ENCODE peak calls at places on chromosomes 13 and 19, in five cellular contexts. J is cardiac muscle cell, P is neural progenitor cell, E is pancreas, T is PC-3. O is an unnamed sample.

GRCh38 chr13:103531278-103531677 is 465.1 kb upstream of the SLC10A2 start:
- DNase-seq in T (no peak), J (no peak), P (no peak), E (no peak), O (no peak)

GRCh38 chr13:108200781-108201398 is 14.4 kb downstream of the LIG4 start:
- DNase-seq in J (no peak), P (no peak), T (peak), E (no peak), O (peak)

GRCh38 chr13:111962431-111962891 is 104.5 kb upstream of the SOX1 start:
- DNase-seq in P (no peak), E (no peak), J (no peak), T (peak), O (no peak)

GRCh38 chr19:51124729-51125128 is at the start of gene SIGLEC9:
- DNase-seq in T (no peak), E (no peak), J (no peak), P (no peak), O (no peak)

GRCh38 chr13:39039033-39039432 is 777 bp downstream of the NHLRC3 start:
- DNase-seq in P (no peak), J (no peak), T (no peak), E (no peak), O (no peak)

GRCh38 chr19:42273407-42274064 is 4.5 kb downstream of the CIC start:
- DNase-seq in T (no peak), E (no peak), J (no peak), P (no peak), O (no peak)

GRCh38 chr13:45623516-45624090 is 8.1 kb upstream of the ERICH6B start:
- DNase-seq in T (peak), J (peak), E (no peak), P (peak), O (no peak)

GRCh38 chr19:45598267-45599011 is 3.6 kb downstream of the GPR4 start:
- DNase-seq in P (no peak), T (peak), E (no peak), J (peak), O (no peak)

GRCh38 chr13:34867590-34867989 is 74.5 kb upstream of the NBEA start:
- DNase-seq in P (no peak), T (peak), J (peak), E (no peak), O (peak)

GRCh38 chr19:11203194-11204075 is 6.1 kb upstream of the KANK2 start:
- DNase-seq in E (peak), J (peak), P (peak), T (peak), O (peak)

GRCh38 chr19:14470031-14470876 is 4.9 kb downstream of the PTGER1 start:
- DNase-seq in P (no peak), T (no peak), E (no peak), J (no peak), O (no peak)

GRCh38 chr19:47037766-47038165 is 10.7 kb downstream of the TMEM160 start:
- DNase-seq in J (no peak), E (no peak), P (no peak), T (no peak), O (no peak)

GRCh38 chr19:2646866-2647535 is 55.5 kb downstream of the GNG7 start:
- DNase-seq in E (no peak), P (no peak), J (no peak), T (no peak), O (no peak)

GRCh38 chr19:3373971-3374368 is 7.6 kb downstream of the NFIC start:
- DNase-seq in E (no peak), T (no peak), P (no peak), J (no peak), O (no peak)

GRCh38 chr19:53957448-53958167 is 5.1 kb upstream of the CACNG8 start:
- DNase-seq in J (no peak), T (peak), E (no peak), P (no peak), O (no peak)

GRCh38 chr19:18860302-18860700 is 28.5 kb downstream of the UPF1 start:
- DNase-seq in J (no peak), T (no peak), E (no peak), P (no peak), O (no peak)

GRCh38 chr13:110767476-110767875 is 54.0 kb downstream of the ING1 start:
- DNase-seq in E (no peak), J (no peak), P (no peak), T (no peak), O (no peak)

GRCh38 chr19:51724543-51724942 is 752 bp upstream of the HAS1 start:
- DNase-seq in E (no peak), T (no peak), J (peak), P (no peak), O (no peak)

GRCh38 chr19:35977446-35978222 is 17.4 kb upstream of the SDHAF1 start:
- DNase-seq in J (no peak), T (no peak), E (no peak), P (peak), O (no peak)

GRCh38 chr19:50794074-50794777 is 4.0 kb downstream of the ACP4 start:
- DNase-seq in P (no peak), J (no peak), E (peak), T (peak), O (no peak)

GRCh38 chr19:44807652-44808462 is 1.0 kb upstream of the BCAM start:
- DNase-seq in T (peak), P (peak), E (peak), J (peak), O (peak)

GRCh38 chr13:87677334-87678234 is 6.4 kb downstream of the SLITRK5 start:
- DNase-seq in T (peak), E (peak), J (no peak), P (peak), O (no peak)

GRCh38 chr19:49559928-49560327 is 20.4 kb downstream of the NOSIP start:
- DNase-seq in J (no peak), P (no peak), T (no peak), E (no peak), O (no peak)
- H3K27ac ChIP-seq in J (no peak), P (no peak), T (no peak), E (peak), O (no peak)

DNA sequence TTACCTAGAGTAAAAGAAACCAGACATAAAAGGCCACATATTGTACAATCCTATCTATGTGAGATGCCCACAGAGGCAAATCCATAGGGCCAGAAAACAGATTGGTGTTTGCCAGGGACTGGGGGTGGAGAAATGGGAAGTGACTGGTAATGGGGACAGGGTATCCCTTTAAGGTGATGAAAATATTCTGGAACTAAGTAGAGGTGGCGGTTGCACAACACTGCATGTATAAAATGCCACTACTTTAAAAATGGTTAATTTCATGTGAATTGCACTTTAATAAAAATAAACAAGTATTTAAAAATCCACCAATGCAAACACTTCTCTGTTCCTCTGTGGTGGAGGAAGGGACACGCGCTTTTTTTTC is 41.5 kb upstream of the KLF2 start:
- DNase-seq in E (no peak), T (no peak), J (no peak), P (no peak), O (no peak)
- H3K4me3 ChIP-seq in E (no peak), T (no peak), J (no peak), P (no peak), O (no peak)

GRCh38 chr13:113897161-113897560 is 33.3 kb upstream of the GAS6 start:
- DNase-seq in J (peak), E (no peak), P (no peak), T (peak), O (peak)

GRCh38 chr13:113900646-113901045 is 36.8 kb upstream of the GAS6 start:
- DNase-seq in P (no peak), J (no peak), E (no peak), T (no peak), O (no peak)

GRCh38 chr13:113895436-113895835 is 31.6 kb upstream of the GAS6 start:
- DNase-seq in J (peak), T (no peak), P (no peak), E (no peak), O (no peak)

GRCh38 chr13:113898391-113898790 is 34.5 kb upstream of the GAS6 start:
- DNase-seq in T (no peak), P (no peak), J (no peak), E (no peak), O (no peak)

GRCh38 chr13:113897966-113898365 is 34.1 kb upstream of the GAS6 start:
- DNase-seq in E (no peak), J (no peak), T (peak), P (no peak), O (no peak)
- H3K27ac ChIP-seq in E (no peak), J (no peak), T (peak), P (no peak), O (no peak)

GRCh38 chr13:42229287-42229686 is 42.7 kb upstream of the AKAP11 start:
- DNase-seq in T (no peak), J (no peak), P (no peak), E (no peak), O (no peak)
- H3K4me3 ChIP-seq in T (no peak), J (no peak), P (no peak), E (no peak), O (no peak)

O was measured in brain microvascular endothelial cell.